ENCODE peak calls at places on chromosomes 3 and 15, in six cellular contexts. L is SK-N-SH, F is HepG2, R is HCT116, E is GM12878, Y is K562. N is an unnamed sample. For H3K79me2, the result is how much of the 10 kb centered on the place peaks cover.

GRCh38 chr15:66946578-66947164 is 118.7 kb upstream of the SMAD3 start:
- DNase-seq in L (peak), R (peak), Y (peak), E (peak), F (peak), N (peak)

GRCh38 chr15:60592386-60593339 is 113.7 kb upstream of the ICE2 start:
- DNase-seq in R (no peak), Y (peak), F (peak), E (no peak), L (peak), N (peak)

GRCh38 chr3:42486814-42487569 is 15.5 kb upstream of the VIPR1 start:
- DNase-seq in Y (no peak), L (no peak), F (no peak), E (no peak), R (no peak), N (no peak)

GRCh38 chr3:103126111-103126510 is 691.3 kb downstream of the ZPLD1 start:
- DNase-seq in F (no peak), R (no peak), Y (no peak), L (no peak), E (peak), N (no peak)

GRCh38 chr3:184185461-184186183 is 377 bp upstream of the ABCF3 start:
- DNase-seq in E (peak), Y (peak), R (peak), F (peak), L (peak), N (peak)

GRCh38 chr3:170470063-170471006 is 51.7 kb downstream of the CLDN11 start:
- DNase-seq in Y (no peak), E (no peak), L (no peak), R (no peak), F (no peak), N (no peak)

GRCh38 chr3:9098716-9099675 is 135.7 kb upstream of the RAD18 start:
- DNase-seq in F (no peak), R (no peak), Y (no peak), L (peak), E (no peak), N (no peak)

GRCh38 chr3:44893097-44893496 is 18.7 kb downstream of the TGM4 start:
- DNase-seq in L (no peak), F (no peak), Y (no peak), E (no peak), R (no peak), N (no peak)

GRCh38 chr3:11096266-11097135 is 57.8 kb upstream of the HRH1 start:
- DNase-seq in F (no peak), L (peak), R (peak), Y (peak), E (no peak), N (peak)

GRCh38 chr15:44485880-44486279 is 51.1 kb upstream of the EIF3J start:
- DNase-seq in L (no peak), Y (no peak), F (no peak), E (no peak), R (no peak), N (no peak)

GRCh38 chr3:71497367-71497925 is 86.1 kb downstream of the FOXP1 start:
- DNase-seq in F (peak), L (no peak), Y (no peak), E (no peak), R (no peak), N (peak)

GRCh38 chr3:123499316-123499715 is 50.4 kb upstream of the ADCY5 start:
- DNase-seq in E (no peak), Y (no peak), F (no peak), R (no peak), L (no peak), N (no peak)

GRCh38 chr3:12961007-12961725 is 112.1 kb downstream of the IQSEC1 start:
- DNase-seq in R (no peak), F (no peak), E (no peak), Y (peak), L (no peak), N (no peak)

GRCh38 chr3:24318668-24319287 is 175.9 kb downstream of the THRB start:
- DNase-seq in R (no peak), F (peak), E (no peak), Y (no peak), L (no peak), N (no peak)

GRCh38 chr15:77706482-77707244 is 74.0 kb upstream of the LINGO1 start:
- DNase-seq in E (no peak), Y (no peak), R (no peak), L (no peak), F (no peak), N (no peak)

GRCh38 chr3:64187065-64187959 is 38.0 kb downstream of the PRICKLE2 start:
- DNase-seq in L (no peak), R (no peak), Y (no peak), F (peak), E (no peak), N (no peak)

GRCh38 chr3:149657458-149657795 is 398 bp downstream of the WWTR1 start:
- DNase-seq in Y (no peak), F (no peak), E (no peak), R (no peak), L (no peak), N (peak)

GRCh38 chr15:94028809-94029208 is 202.6 kb upstream of the MCTP2 start:
- DNase-seq in L (no peak), E (no peak), F (no peak), R (no peak), Y (no peak), N (no peak)

GRCh38 chr15:59399465-59400102 is 26.9 kb upstream of the MYO1E start:
- DNase-seq in R (no peak), Y (no peak), F (no peak), E (peak), L (no peak), N (no peak)

GRCh38 chr3:34275811-34276210 is 477.4 kb downstream of the PDCD6IP start:
- DNase-seq in F (no peak), E (no peak), L (no peak), Y (no peak), R (no peak), N (no peak)

GRCh38 chr3:198062068-198062465 is 102.0 kb downstream of the LMLN start:
- DNase-seq in Y (no peak), R (no peak), F (no peak), L (no peak), E (no peak), N (no peak)

GRCh38 chr3:38551026-38551832 is 55.1 kb downstream of the EXOG start:
- DNase-seq in F (no peak), Y (no peak), L (no peak), R (no peak), E (no peak), N (no peak)

GRCh38 chr3:167941234-167941995 is 154.3 kb downstream of the GOLIM4 start:
- DNase-seq in L (no peak), Y (peak), R (no peak), E (no peak), F (no peak), N (no peak)

GRCh38 chr15:68655686-68656437 is 77.1 kb downstream of the CORO2B start:
- DNase-seq in Y (no peak), R (no peak), E (no peak), L (peak), F (no peak), N (no peak)

GRCh38 chr3:129195731-129196256 is 12.1 kb upstream of the CNBP start:
- DNase-seq in F (peak), E (no peak), Y (peak), R (no peak), L (no peak), N (no peak)

GRCh38 chr15:34799149-34799824 is 3.9 kb upstream of the ACTC1 start:
- DNase-seq in L (peak), Y (peak), E (no peak), F (no peak), R (no peak), N (peak)

GRCh38 chr3:59809750-59810444 is 760.1 kb upstream of the CFAP20DC start:
- DNase-seq in R (no peak), F (no peak), Y (no peak), L (peak), E (no peak), N (peak)

GRCh38 chr3:46566040-46566631 is at the start of gene LRRC2:
- DNase-seq in L (peak), Y (peak), F (no peak), R (no peak), E (no peak), N (peak)

GRCh38 chr3:126264381-126264780 is 84.0 kb upstream of the ALDH1L1 start:
- DNase-seq in Y (no peak), F (no peak), L (no peak), R (no peak), E (no peak), N (no peak)

GRCh38 chr3:171470714-171471227 is 10.6 kb upstream of the TNIK start:
- DNase-seq in L (no peak), E (no peak), Y (peak), R (no peak), F (no peak), N (no peak)

GRCh38 chr3:16427309-16427965 is 86.1 kb downstream of the RFTN1 start:
- DNase-seq in E (no peak), L (no peak), F (no peak), R (no peak), Y (no peak), N (no peak)

GRCh38 chr15:34987182-34987488 is 952 bp downstream of the ZNF770 start:
- DNase-seq in F (no peak), Y (peak), R (no peak), E (no peak), L (peak), N (no peak)

GRCh38 chr15:65400760-65401606 is 21.8 kb downstream of the IGDCC4 start:
- DNase-seq in F (peak), E (no peak), R (peak), L (peak), Y (peak), N (peak)

GRCh38 chr3:66038726-66039589 is at the start of gene MAGI1:
- DNase-seq in L (peak), F (peak), R (peak), Y (peak), E (no peak), N (peak)

GRCh38 chr15:52252781-52253180 is 42.8 kb downstream of the MYO5C start:
- DNase-seq in R (peak), F (peak), E (no peak), L (no peak), Y (no peak), N (no peak)

GRCh38 chr3:154129625-154130024 is 8.4 kb downstream of the ARHGEF26 start:
- DNase-seq in Y (no peak), E (no peak), L (no peak), F (no peak), R (no peak), N (no peak)

GRCh38 chr3:154135511-154136173 is 14.5 kb downstream of the ARHGEF26 start:
- DNase-seq in Y (no peak), F (peak), R (no peak), E (no peak), L (no peak), N (no peak)

GRCh38 chr3:154130540-154130939 is 9.3 kb downstream of the ARHGEF26 start:
- DNase-seq in F (no peak), Y (no peak), E (no peak), R (no peak), L (no peak), N (no peak)

GRCh38 chr3:154131850-154132249 is 10.7 kb downstream of the ARHGEF26 start:
- DNase-seq in R (no peak), L (no peak), Y (no peak), E (no peak), F (no peak), N (no peak)

DNA sequence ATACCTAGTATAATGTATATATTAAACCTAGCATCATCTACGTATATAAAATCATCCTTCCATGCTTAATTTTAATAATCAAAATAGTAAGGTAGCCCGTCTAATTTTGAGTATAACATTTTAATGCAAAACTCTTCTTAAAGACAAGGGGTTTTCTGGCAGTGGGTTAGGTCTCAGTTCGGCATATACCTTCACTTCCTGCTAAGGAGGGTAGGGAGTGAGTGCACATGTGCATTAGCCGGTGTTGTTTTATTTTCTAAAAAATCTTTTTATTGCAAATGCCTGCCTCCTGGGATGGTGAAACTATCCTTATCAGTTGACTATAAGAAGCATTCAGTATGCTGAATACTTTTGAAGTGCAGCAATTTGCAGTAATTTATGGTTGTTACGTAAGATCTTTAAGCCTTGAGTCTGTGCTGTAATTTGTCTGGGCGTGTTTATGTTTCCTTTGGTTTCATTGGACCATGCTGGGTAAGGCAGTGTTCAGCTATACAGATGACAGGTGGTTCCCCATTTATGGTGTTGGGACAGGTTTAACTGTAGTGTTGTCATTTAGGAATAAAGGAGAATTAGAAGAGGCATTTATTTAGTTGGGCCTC is 11.7 kb downstream of the ARHGEF26 start:
- DNase-seq in L (no peak), E (no peak), R (no peak), Y (no peak), F (no peak), N (no peak)
- TF ChIP-seq REST in L (no peak), E (no peak), R (no peak), Y (no peak), F (no peak), N (no peak)

DNA sequence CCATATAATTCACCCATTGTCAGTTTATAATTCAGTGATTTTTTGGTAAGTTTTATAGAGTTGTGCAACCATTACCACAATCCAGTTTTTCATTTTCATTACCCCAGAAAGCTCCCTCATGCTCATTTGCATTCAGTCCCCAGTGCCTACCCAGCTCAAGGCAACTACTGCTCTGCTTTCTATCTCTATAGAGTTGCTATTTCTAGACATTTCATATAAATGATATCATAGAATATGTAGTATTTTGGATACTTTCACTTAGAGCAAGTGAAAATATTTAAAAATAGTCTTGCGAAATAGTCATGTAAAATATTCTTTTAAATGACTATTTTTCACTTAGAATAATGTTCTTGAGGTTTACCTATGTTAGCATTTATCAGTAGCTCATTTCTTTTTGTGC is 42.1 kb downstream of the ZNF654 start:
- DNase-seq in L (no peak), E (no peak), Y (no peak), F (no peak), R (no peak), N (no peak)
- H3K79me2 ChIP-seq in L (under half), E (under half), Y (under half), F (under half), R (under half), N (under half)

GRCh38 chr3:29140706-29141105 is 140.2 kb upstream of the RBMS3 start:
- DNase-seq in F (no peak), R (no peak), E (no peak), L (no peak), Y (no peak), N (no peak)
- TF ChIP-seq REST in F (no peak), R (no peak), E (no peak), L (no peak), Y (no peak), N (no peak)

GRCh38 chr15:54810031-54810430 is 386.7 kb downstream of the RSL24D1 start:
- DNase-seq in Y (no peak), L (no peak), F (no peak), R (no peak), E (no peak), N (no peak)
- H3K79me2 ChIP-seq in Y (under half), L (under half), F (under half), R (under half), E (under half), N (under half)

DNA sequence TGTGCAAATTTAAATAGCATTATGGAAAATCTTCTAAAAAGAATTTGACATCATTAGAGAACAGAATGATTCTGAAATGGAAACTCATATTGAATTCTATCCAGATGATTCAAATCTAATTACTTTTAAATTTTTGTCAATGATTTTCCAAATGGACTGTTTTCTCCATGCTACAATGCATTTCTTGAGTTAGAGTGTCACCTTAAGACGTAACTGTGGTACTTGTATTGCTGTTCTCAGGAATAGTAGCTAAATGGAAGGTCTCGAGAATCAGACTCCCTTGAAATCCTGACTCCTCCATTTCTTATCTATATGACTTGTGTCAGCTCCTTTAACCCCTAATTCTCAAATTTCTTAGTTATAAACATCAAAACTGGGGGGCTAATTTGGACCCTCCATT is 102.3 kb downstream of the P2RY1 start:
- DNase-seq in E (no peak), F (no peak), L (no peak), Y (no peak), R (no peak), N (no peak)
- TF ChIP-seq REST in E (no peak), F (no peak), L (no peak), Y (no peak), R (no peak), N (no peak)